ENCODE peak calls at places on chromosomes 16 and 17, in ten cellular contexts. W is upper lobe of right lung; C is stimulated activated CD8-positive, alpha-beta memory T cell treated with anti-CD3 and anti-CD28 coated beads, Interleukin-4, amount 100 ng/mL, for 4 hours; N is HS-5; F is heart right ventricle; V is AG09309; P is left ventricle myocardium inferior; S is posterior vena cava; H is T follicular helper cell; M is NCI-H2171. Q is an unnamed sample.

GRCh38 chr17:34451313-34451712 is 88.3 kb upstream of the CCL1 start:
- DNase-seq in W (no peak), F (no peak), H (no peak), N (no peak), P (no peak), C (no peak), S (no peak), M (no peak), V (no peak), Q (no peak)

GRCh38 chr16:88941933-88942909 is 34.8 kb downstream of the CBFA2T3 start:
- DNase-seq in H (peak), V (no peak), S (no peak), C (no peak), P (peak), M (peak), F (peak), W (no peak), N (no peak), Q (peak)

GRCh38 chr16:73057369-73058210 is 9.7 kb upstream of the ZFHX3 start:
- DNase-seq in P (peak), F (no peak), V (no peak), N (no peak), S (no peak), H (no peak), C (no peak), W (peak), M (no peak), Q (no peak)

GRCh38 chr16:81415757-81416156 is 28.9 kb upstream of the CMIP start:
- DNase-seq in F (no peak), W (no peak), M (no peak), V (no peak), N (no peak), C (no peak), H (no peak), P (no peak), S (no peak), Q (peak)

GRCh38 chr16:11410382-11411058 is 65.3 kb downstream of the RMI2 start:
- DNase-seq in W (no peak), M (peak), H (no peak), V (no peak), F (no peak), C (no peak), N (no peak), S (no peak), P (no peak), Q (no peak)

GRCh38 chr17:19642373-19642893 is 6.1 kb upstream of the ALDH3A2 start:
- DNase-seq in F (no peak), V (no peak), W (no peak), C (no peak), H (no peak), S (no peak), N (no peak), P (no peak), M (no peak), Q (no peak)

GRCh38 chr17:77734371-77735050 is 224.0 kb upstream of the TNRC6C start:
- DNase-seq in V (peak), C (no peak), H (no peak), S (peak), W (peak), P (peak), M (peak), F (peak), N (no peak), Q (peak)

GRCh38 chr17:78114831-78115723 is 13.5 kb downstream of the TMC6 start:
- DNase-seq in P (peak), S (no peak), H (no peak), F (no peak), C (no peak), W (no peak), M (no peak), N (no peak), V (no peak), Q (no peak)

GRCh38 chr17:44610871-44611270 is 45.4 kb upstream of the MEIOC start:
- DNase-seq in N (no peak), P (no peak), W (no peak), V (no peak), S (no peak), F (no peak), H (no peak), M (no peak), C (no peak), Q (no peak)

GRCh38 chr17:68674271-68674925 is 73.2 kb upstream of the FAM20A start:
- DNase-seq in N (no peak), C (no peak), F (no peak), H (no peak), M (no peak), S (no peak), V (no peak), P (no peak), W (no peak), Q (no peak)

GRCh38 chr17:58786586-58787295 is 31.1 kb downstream of the PPM1E start:
- DNase-seq in P (no peak), M (no peak), F (no peak), V (peak), W (no peak), N (peak), S (no peak), H (no peak), C (no peak), Q (no peak)

GRCh38 chr16:27080870-27081269 is 14.1 kb downstream of the C16orf82 start:
- DNase-seq in N (peak), C (no peak), F (no peak), V (no peak), M (no peak), S (no peak), P (no peak), W (no peak), H (no peak), Q (no peak)

GRCh38 chr16:64964126-64964540 is 157.7 kb downstream of the CDH11 start:
- DNase-seq in M (no peak), C (no peak), W (no peak), P (no peak), S (no peak), H (no peak), V (no peak), N (peak), F (no peak), Q (no peak)

GRCh38 chr17:83103938-83104311 is 24.5 kb downstream of the METRNL start:
- DNase-seq in P (no peak), V (no peak), C (no peak), W (no peak), H (no peak), S (no peak), F (no peak), N (no peak), M (no peak), Q (no peak)

GRCh38 chr16:2033057-2033911 is 6.6 kb downstream of the NHERF2 start:
- DNase-seq in M (no peak), F (peak), H (no peak), W (peak), P (peak), C (no peak), N (no peak), S (peak), V (no peak), Q (peak)

GRCh38 chr17:46003907-46004748 is 5.1 kb downstream of the STH start:
- DNase-seq in H (no peak), C (no peak), W (no peak), F (peak), S (no peak), N (no peak), V (no peak), M (no peak), P (peak), Q (peak)

GRCh38 chr16:24085665-24086064 is 170.5 kb upstream of the CACNG3 start:
- DNase-seq in F (no peak), M (no peak), S (no peak), N (no peak), V (no peak), W (no peak), C (no peak), H (no peak), P (no peak), Q (no peak)

GRCh38 chr16:20874088-20874581 is 26.0 kb downstream of the DCUN1D3 start:
- DNase-seq in W (no peak), C (no peak), H (no peak), P (no peak), N (no peak), V (no peak), S (no peak), M (no peak), F (no peak), Q (no peak)

GRCh38 chr16:88881090-88881580 is 14.7 kb upstream of the PABPN1L start:
- DNase-seq in N (no peak), H (no peak), V (no peak), M (no peak), W (no peak), F (no peak), C (no peak), S (no peak), P (no peak), Q (no peak)

GRCh38 chr17:27630607-27631408 is at the start of gene LGALS9:
- DNase-seq in C (peak), H (no peak), W (no peak), N (no peak), M (no peak), P (no peak), V (no peak), S (no peak), F (peak), Q (no peak)

GRCh38 chr17:50081757-50082156 is 13.4 kb upstream of the PDK2 start:
- DNase-seq in C (no peak), N (no peak), V (no peak), P (no peak), S (no peak), H (no peak), F (no peak), M (no peak), W (no peak), Q (no peak)

GRCh38 chr17:59160203-59161025 is 4.9 kb downstream of the PRR11 start:
- DNase-seq in M (no peak), N (no peak), P (no peak), H (no peak), V (no peak), F (no peak), W (no peak), S (no peak), C (no peak), Q (no peak)

GRCh38 chr16:14219983-14220382 is 148.9 kb downstream of the MRTFB start:
- DNase-seq in P (no peak), C (no peak), H (no peak), W (no peak), F (no peak), N (no peak), V (no peak), S (no peak), M (no peak), Q (no peak)

GRCh38 chr17:56471661-56472060 is 121.8 kb upstream of the NOG start:
- DNase-seq in F (no peak), M (no peak), C (no peak), V (no peak), P (no peak), S (no peak), H (no peak), N (no peak), W (no peak), Q (no peak)

Q was measured in cerebellum.